ENCODE peak calls at places on chromosome 2, in six cellular contexts. J is IMR-90; S is left ventricle myocardium inferior; L is RWPE1; N is neural progenitor cell; D is CD8-positive, alpha-beta memory T cell. R is an unnamed sample.

GRCh38 chr2:236295481-236295880 is 31.3 kb upstream of the ASB18 start:
- DNase-seq in N (no peak), S (no peak), J (no peak), D (no peak), L (no peak), R (no peak)

GRCh38 chr2:159083601-159084000 is 115.2 kb downstream of the TANC1 start:
- DNase-seq in L (no peak), S (no peak), J (peak), D (no peak), N (no peak), R (peak)

GRCh38 chr2:24836206-24836605 is 43.0 kb downstream of the CENPO start:
- DNase-seq in D (no peak), S (no peak), L (no peak), J (no peak), N (no peak), R (no peak)

GRCh38 chr2:46657042-46657504 is 177.7 kb downstream of the TMEM247 start:
- DNase-seq in D (no peak), S (no peak), N (peak), J (peak), L (peak), R (peak)

GRCh38 chr2:177245010-177245422 is 19.5 kb downstream of the NFE2L2 start:
- DNase-seq in J (peak), D (no peak), S (no peak), L (no peak), N (no peak), R (peak)

GRCh38 chr2:227143895-227144294 is 20.1 kb downstream of the COL4A4 start:
- DNase-seq in S (no peak), D (no peak), L (no peak), J (no peak), N (no peak), R (no peak)

GRCh38 chr2:52537588-52537987 is 1230.0 kb upstream of the CHAC2 start:
- DNase-seq in D (no peak), L (no peak), J (no peak), N (no peak), S (no peak), R (no peak)

GRCh38 chr2:85302106-85302505 is 25.7 kb downstream of the TGOLN2 start:
- DNase-seq in D (no peak), J (peak), N (no peak), S (no peak), L (no peak), R (no peak)

GRCh38 chr2:81835318-81836000 is 1530.9 kb upstream of the LRRTM1 start:
- DNase-seq in N (no peak), S (no peak), J (no peak), L (peak), D (no peak), R (no peak)

GRCh38 chr2:72916743-72917137 is 579 bp upstream of the EMX1 start:
- DNase-seq in J (no peak), S (no peak), D (no peak), L (no peak), N (peak), R (no peak)

GRCh38 chr2:200403794-200404193 is 97.3 kb downstream of the SPATS2L start:
- DNase-seq in L (no peak), N (no peak), D (no peak), J (no peak), S (no peak), R (no peak)

GRCh38 chr2:197358927-197359326 is 48.3 kb upstream of the ANKRD44 start:
- DNase-seq in J (peak), L (no peak), D (no peak), N (no peak), S (no peak), R (peak)

GRCh38 chr2:96835830-96836229 is 8.0 kb downstream of the ANKRD23 start:
- DNase-seq in S (no peak), L (no peak), D (no peak), J (no peak), N (no peak), R (no peak)

GRCh38 chr2:169768262-169768995 is 30.2 kb upstream of the SSB start:
- DNase-seq in L (no peak), D (peak), N (no peak), J (no peak), S (peak), R (peak)

GRCh38 chr2:188307850-188308283 is 16.2 kb downstream of the GULP1 start:
- DNase-seq in L (no peak), S (no peak), J (no peak), D (no peak), N (no peak), R (no peak)

GRCh38 chr2:3670376-3670775 is 12.4 kb downstream of the ALLC start:
- DNase-seq in N (no peak), L (no peak), J (no peak), S (no peak), D (no peak), R (no peak)

GRCh38 chr2:182522428-182522896 is 95.6 kb upstream of the PDE1A start:
- DNase-seq in N (peak), D (no peak), L (no peak), S (no peak), J (no peak), R (peak)

GRCh38 chr2:6526093-6526824 is 339.4 kb downstream of the CMPK2 start:
- DNase-seq in S (no peak), J (no peak), D (no peak), L (peak), N (peak), R (no peak)

GRCh38 chr2:119753930-119754321 is 5.8 kb upstream of the PTPN4 start:
- DNase-seq in S (no peak), D (no peak), L (no peak), N (no peak), J (no peak), R (peak)

GRCh38 chr2:168462543-168463045 is 6.5 kb downstream of the CERS6 start:
- DNase-seq in J (no peak), S (no peak), D (no peak), L (no peak), N (no peak), R (no peak)

GRCh38 chr2:113138428-113139322 is 11.3 kb downstream of the IL1RN start:
- DNase-seq in D (peak), N (peak), L (peak), S (no peak), J (peak), R (peak)

GRCh38 chr2:88450925-88451575 is 1.4 kb downstream of the FOXI3 start:
- DNase-seq in L (no peak), J (no peak), D (no peak), N (no peak), S (no peak), R (no peak)

GRCh38 chr2:203705184-203705583 is 1.3 kb upstream of the CD28 start:
- DNase-seq in J (no peak), L (no peak), S (no peak), N (no peak), D (peak), R (no peak)

GRCh38 chr2:215413974-215414373 is 21.9 kb downstream of the FN1 start:
- DNase-seq in L (no peak), S (no peak), J (no peak), D (no peak), N (no peak), R (no peak)

GRCh38 chr2:68623820-68624219 is 19.6 kb upstream of the PROKR1 start:
- DNase-seq in J (no peak), S (no peak), L (no peak), N (no peak), D (no peak), R (no peak)

GRCh38 chr2:189379731-189380261 is 61.5 kb upstream of the WDR75 start:
- DNase-seq in D (no peak), L (no peak), J (peak), N (no peak), S (no peak), R (no peak)

DNA sequence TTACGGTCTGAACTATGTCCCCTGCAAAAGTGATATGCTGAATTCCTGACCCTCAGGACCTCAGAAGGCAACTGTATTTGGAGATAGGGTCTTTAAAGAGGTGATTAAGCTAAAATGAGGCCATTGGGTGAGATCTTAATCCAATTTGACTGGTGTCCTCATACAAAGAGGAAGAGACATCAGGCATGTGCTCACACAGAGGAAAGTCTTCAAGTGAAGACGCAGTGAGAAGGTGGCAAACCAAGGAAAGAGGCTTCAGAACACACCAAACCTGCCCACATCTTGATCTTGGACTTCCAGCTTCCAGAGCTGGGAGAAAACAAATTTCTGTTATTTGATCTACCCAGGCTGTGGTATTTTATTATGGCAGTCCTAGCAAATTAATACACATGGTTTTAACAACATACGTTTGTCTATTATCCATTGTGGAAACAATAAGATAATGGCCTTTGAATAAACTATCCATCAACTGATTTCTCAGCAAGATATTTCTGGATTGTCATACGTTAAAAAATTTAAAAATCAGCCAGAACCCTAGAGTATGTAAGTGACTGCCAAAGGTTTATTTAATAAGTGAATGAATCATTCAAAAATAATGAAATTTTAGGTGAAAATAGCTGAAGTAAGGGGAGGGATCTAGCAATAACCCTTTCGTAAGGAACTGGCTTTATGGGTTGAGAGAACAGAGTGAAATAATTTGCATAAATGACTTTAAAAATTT is 6.5 kb downstream of the WIPF1 start:
- DNase-seq in S (no peak), L (no peak), N (no peak), D (no peak), J (peak), R (peak)
- H3K27ac ChIP-seq in S (no peak), L (no peak), N (no peak), D (peak), J (no peak), R (peak)

DNA sequence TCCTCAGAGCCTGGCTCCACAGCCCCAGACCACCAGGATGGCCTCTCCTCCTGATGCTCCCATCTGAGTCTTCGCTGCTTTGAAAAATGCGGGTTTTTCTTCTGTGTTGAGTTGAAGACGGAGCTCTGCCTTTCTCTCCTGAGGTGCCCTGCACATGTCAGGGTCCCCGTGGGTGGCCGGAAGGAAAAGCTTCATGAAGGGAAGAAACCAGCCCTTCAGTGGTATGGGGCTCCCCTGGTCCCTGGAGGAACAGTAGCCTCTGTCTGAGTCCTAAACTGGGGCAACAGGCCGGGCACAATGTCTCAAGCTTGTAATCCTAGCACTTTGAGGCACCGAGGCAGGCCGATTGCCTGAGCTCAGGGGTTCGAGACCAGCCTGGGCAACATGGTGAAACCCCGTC is 54.7 kb upstream of the CAB39 start:
- DNase-seq in J (no peak), N (no peak), L (no peak), D (no peak), S (no peak), R (no peak)
- H3K27ac ChIP-seq in J (no peak), N (no peak), L (no peak), D (peak), S (no peak), R (no peak)

GRCh38 chr2:109720379-109721116 is 73.6 kb upstream of the RGPD5 start:
- DNase-seq in D (no peak), N (no peak), J (no peak), S (no peak), L (no peak), R (no peak)

GRCh38 chr2:109719871-109720270 is 74.2 kb upstream of the RGPD5 start:
- DNase-seq in N (no peak), J (no peak), S (no peak), D (no peak), L (no peak), R (no peak)

GRCh38 chr2:109721117-109721504 is 73.0 kb upstream of the RGPD5 start:
- DNase-seq in L (no peak), N (no peak), D (no peak), J (no peak), S (no peak), R (no peak)

GRCh38 chr2:109722026-109722425 is 72.1 kb upstream of the RGPD5 start:
- DNase-seq in N (no peak), J (no peak), D (no peak), S (peak), L (no peak), R (no peak)

GRCh38 chr2:109721626-109722025 is 72.5 kb upstream of the RGPD5 start:
- DNase-seq in S (no peak), N (no peak), D (no peak), L (no peak), J (no peak), R (no peak)
- H3K27ac ChIP-seq in S (no peak), N (no peak), D (no peak), L (peak), J (no peak), R (no peak)

GRCh38 chr2:139737659-139738058 is 957.5 kb upstream of the NXPH2 start:
- DNase-seq in N (no peak), S (no peak), J (no peak), D (no peak), L (no peak), R (no peak)

GRCh38 chr2:139744273-139744672 is 964.1 kb upstream of the NXPH2 start:
- DNase-seq in D (no peak), J (no peak), L (no peak), N (no peak), S (no peak), R (no peak)

GRCh38 chr2:139746901-139747300 is 966.7 kb upstream of the NXPH2 start:
- DNase-seq in L (no peak), N (no peak), J (no peak), D (no peak), S (no peak), R (no peak)

DNA sequence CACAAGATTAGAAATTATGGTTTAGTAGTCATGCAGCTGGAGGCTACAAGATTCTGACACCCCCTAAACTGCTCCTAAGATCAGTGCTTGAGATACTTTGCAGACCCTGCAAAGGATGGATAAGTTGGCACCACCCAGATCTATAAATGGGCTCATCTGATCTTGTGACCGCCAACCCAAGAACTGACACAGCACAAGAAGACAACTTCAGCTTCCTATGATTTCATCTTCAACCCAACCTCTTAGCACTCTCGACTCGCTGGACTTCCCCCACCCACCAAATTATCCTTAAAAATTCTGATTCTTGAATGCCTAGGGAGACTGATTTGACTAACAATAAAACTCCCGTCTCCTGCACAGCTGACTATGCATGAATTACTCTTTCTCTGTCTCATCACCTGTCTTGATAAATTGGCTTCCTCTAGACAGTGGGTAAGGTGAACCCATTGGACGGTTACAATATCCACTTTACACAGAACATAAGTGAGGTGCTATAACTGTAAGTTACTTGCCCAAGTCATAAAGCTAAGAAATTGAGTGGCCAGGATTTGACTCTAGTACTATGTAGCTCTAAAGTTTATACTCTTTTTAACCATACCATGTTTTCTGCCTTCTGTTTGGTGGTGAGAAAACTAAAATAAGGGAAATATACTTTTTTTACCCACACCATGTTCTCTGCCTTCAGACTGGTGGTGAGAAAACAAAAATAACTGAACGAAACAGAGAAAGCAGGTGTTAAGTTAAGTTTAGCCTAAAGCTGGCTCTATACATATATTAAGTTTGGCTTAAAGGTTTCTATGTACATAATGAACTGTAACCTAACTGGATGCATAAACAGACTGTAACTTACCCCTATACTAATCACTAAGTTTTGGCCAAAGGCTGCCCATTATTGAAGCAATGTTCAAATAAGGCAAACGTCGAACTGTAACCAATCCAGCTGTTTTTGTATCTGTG is 962.3 kb upstream of the NXPH2 start:
- DNase-seq in L (no peak), N (no peak), J (no peak), S (no peak), D (no peak), R (no peak)
- H3K27ac ChIP-seq in L (no peak), N (no peak), J (no peak), S (no peak), D (no peak), R (no peak)

GRCh38 chr2:8587920-8588830 is 93.7 kb upstream of the ID2 start:
- DNase-seq in J (no peak), D (peak), L (no peak), S (no peak), N (no peak), R (no peak)
- H3K27ac ChIP-seq in J (no peak), D (no peak), L (no peak), S (no peak), N (no peak), R (no peak)

GRCh38 chr2:213149332-213149875 is 2.0 kb downstream of the IKZF2 start:
- DNase-seq in J (peak), S (no peak), D (no peak), L (no peak), N (no peak), R (peak)

GRCh38 chr2:213149949-213150314 is 1.5 kb downstream of the IKZF2 start:
- DNase-seq in N (no peak), J (no peak), L (no peak), S (no peak), D (no peak), R (peak)

GRCh38 chr2:213151437-213152064 is at the start of gene IKZF2:
- DNase-seq in D (peak), L (peak), N (peak), S (peak), J (peak), R (peak)

GRCh38 chr2:213148572-213149331 is 2.7 kb downstream of the IKZF2 start:
- DNase-seq in S (no peak), J (no peak), L (no peak), D (no peak), N (no peak), R (peak)

GRCh38 chr2:213150315-213150951 is 979 bp downstream of the IKZF2 start:
- DNase-seq in D (no peak), S (peak), N (peak), J (peak), L (peak), R (peak)
- H3K27ac ChIP-seq in D (no peak), S (peak), N (peak), J (peak), L (no peak), R (peak)

GRCh38 chr2:233679176-233679575 is 2.5 kb upstream of the UGT1A7 start:
- DNase-seq in L (no peak), D (no peak), N (no peak), J (no peak), S (no peak), R (no peak)
- H3K27ac ChIP-seq in L (no peak), D (no peak), N (no peak), J (no peak), S (no peak), R (no peak)

DNA sequence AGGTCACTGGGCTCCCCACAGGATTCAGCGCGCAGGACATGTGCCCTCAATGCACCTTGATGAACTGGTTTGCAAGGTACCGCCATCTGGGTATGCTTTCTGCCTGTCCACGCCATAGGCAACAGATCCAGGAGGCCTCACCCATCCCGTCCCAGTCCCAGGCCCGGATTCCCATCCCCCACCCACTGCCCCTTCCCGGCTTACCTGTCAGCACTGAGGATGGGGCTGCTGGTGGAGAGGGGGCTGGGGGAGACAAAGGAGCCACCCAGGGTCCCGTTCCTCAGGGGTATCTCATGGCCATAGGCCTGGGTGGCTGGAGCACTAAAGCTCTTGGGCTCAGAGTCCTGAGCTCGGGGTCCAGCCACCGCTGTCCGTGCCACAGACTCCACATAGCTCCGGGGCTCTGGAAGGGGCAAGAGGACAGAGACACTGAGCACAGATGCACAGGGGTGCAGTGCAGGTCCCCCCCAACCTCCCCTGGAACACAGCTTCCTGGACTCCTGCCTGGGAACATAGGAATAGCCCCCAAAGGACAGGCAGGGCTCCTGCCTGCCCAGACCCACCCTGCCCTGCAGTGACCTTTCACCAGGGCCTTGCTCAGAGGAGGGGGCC is 181.2 kb downstream of the TNS1 start:
- DNase-seq in S (peak), N (no peak), L (no peak), D (no peak), J (no peak), R (no peak)
- H3K27ac ChIP-seq in S (peak), N (no peak), L (peak), D (no peak), J (no peak), R (peak)